ENCODE peak calls at places on chromosome 21, in five cellular contexts. G is CD8-positive, alpha-beta memory T cell; K is cardiac muscle cell; A is Peyer's patch; D is pancreas. T is an unnamed sample.

GRCh38 chr21:43771698-43772367 is 4.3 kb downstream of the CSTB start:
- DNase-seq in G (no peak), K (no peak), A (no peak), D (no peak), T (no peak)

GRCh38 chr21:42850463-42850862 is 28.9 kb downstream of the WDR4 start:
- DNase-seq in G (no peak), K (no peak), A (no peak), D (peak; percentile 64), T (no peak)

GRCh38 chr21:32367158-32367557 is 25.7 kb downstream of the URB1 start:
- DNase-seq in G (no peak), K (no peak), A (no peak), D (no peak), T (no peak)

GRCh38 chr21:42849759-42850412 is 29.5 kb downstream of the WDR4 start:
- DNase-seq in G (no peak), K (no peak), A (no peak), D (peak; percentile 34), T (no peak)

GRCh38 chr21:18499761-18500376 is 96.3 kb upstream of the TMPRSS15 start:
- DNase-seq in G (no peak), K (peak; percentile 71), A (peak; percentile 38), D (no peak), T (peak; percentile 81)

GRCh38 chr21:14573244-14573643 is 27.1 kb upstream of the SAMSN1 start:
- DNase-seq in G (no peak), K (no peak), A (no peak), D (no peak), T (no peak)

GRCh38 chr21:16608209-16608830 is 878.5 kb downstream of the USP25 start:
- DNase-seq in G (no peak), K (no peak), A (no peak), D (no peak), T (no peak)

GRCh38 chr21:28111151-28111619 is 881.5 kb downstream of the LTN1 start:
- DNase-seq in G (no peak), K (peak; percentile 62), A (no peak), D (no peak), T (no peak)

GRCh38 chr21:41878831-41879189 is 334 bp downstream of the PRDM15 start:
- DNase-seq in G (peak; percentile 72), K (peak; percentile 89), A (peak; percentile 70), D (peak; percentile 94), T (peak; percentile 58)

GRCh38 chr21:14271053-14271452 is 55.1 kb downstream of the RBM11 start:
- DNase-seq in G (no peak), K (no peak), A (no peak), D (no peak), T (no peak)

GRCh38 chr21:41620982-41621381 is 113.0 kb upstream of the TMPRSS2 start:
- DNase-seq in G (no peak), K (no peak), A (no peak), D (no peak), T (no peak)

GRCh38 chr21:46323227-46323709 is 402 bp downstream of the C21orf58 start:
- DNase-seq in G (no peak), K (peak; percentile 28), A (no peak), D (no peak), T (no peak)

GRCh38 chr21:36422279-36423098 is 37.3 kb downstream of the CHAF1B start:
- DNase-seq in G (no peak), K (peak; percentile 74), A (no peak), D (peak; percentile 57), T (peak; percentile 81)

GRCh38 chr21:29526545-29526944 is 227.8 kb downstream of the BACH1 start:
- DNase-seq in G (no peak), K (no peak), A (no peak), D (no peak), T (no peak)

GRCh38 chr21:29524055-29524454 is 225.3 kb downstream of the BACH1 start:
- DNase-seq in G (no peak), K (no peak), A (no peak), D (no peak), T (no peak)

GRCh38 chr21:29523646-29524045 is 224.9 kb downstream of the BACH1 start:
- DNase-seq in G (no peak), K (no peak), A (no peak), D (no peak), T (no peak)

GRCh38 chr21:29534448-29534847 is 235.7 kb downstream of the BACH1 start:
- DNase-seq in G (no peak), K (no peak), A (no peak), D (no peak), T (no peak)

GRCh38 chr21:29529139-29529538 is 230.4 kb downstream of the BACH1 start:
- DNase-seq in G (no peak), K (no peak), A (no peak), D (no peak), T (no peak)
- H3K4me3 ChIP-seq in G (no peak overlapping the region), K (no peak overlapping the region), A (no peak overlapping the region), D (no peak overlapping the region), T (no peak overlapping the region)

DNA sequence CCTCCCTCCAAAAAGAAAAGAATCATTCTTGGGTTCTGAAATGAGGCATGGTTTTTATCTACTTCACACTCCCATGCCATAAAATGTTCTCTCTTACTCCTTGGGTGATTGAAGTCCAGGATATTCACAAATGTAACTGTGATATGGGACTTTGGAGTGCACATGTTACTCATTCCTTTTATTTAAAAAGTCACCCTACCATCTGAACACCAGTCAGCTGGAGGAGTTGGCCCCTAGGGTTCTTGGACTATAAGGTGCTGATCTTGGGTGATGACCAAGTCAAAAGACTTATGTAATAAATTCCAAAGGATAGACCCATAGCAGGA is 128.4 kb downstream of the CLIC6 start:
- DNase-seq in G (no peak), K (no peak), A (no peak), D (no peak), T (no peak)
- H3K4me1 ChIP-seq in G (no peaks in the 10 kb centered on the region), K (no peaks in the 10 kb centered on the region), A (no peaks in the 10 kb centered on the region), D (peaks cover 6% of the 10 kb centered on the region), T (no peaks in the 10 kb centered on the region)

GRCh38 chr21:31161157-31161556 is 122.9 kb upstream of the KRTAP19-8 start:
- DNase-seq in G (no peak), K (peak; percentile 33), A (no peak), D (no peak), T (peak; percentile 43)
- H3K4me3 ChIP-seq in G (no peak overlapping the region), K (no peak overlapping the region), A (no peak overlapping the region), D (no peak overlapping the region), T (no peak overlapping the region)

DNA sequence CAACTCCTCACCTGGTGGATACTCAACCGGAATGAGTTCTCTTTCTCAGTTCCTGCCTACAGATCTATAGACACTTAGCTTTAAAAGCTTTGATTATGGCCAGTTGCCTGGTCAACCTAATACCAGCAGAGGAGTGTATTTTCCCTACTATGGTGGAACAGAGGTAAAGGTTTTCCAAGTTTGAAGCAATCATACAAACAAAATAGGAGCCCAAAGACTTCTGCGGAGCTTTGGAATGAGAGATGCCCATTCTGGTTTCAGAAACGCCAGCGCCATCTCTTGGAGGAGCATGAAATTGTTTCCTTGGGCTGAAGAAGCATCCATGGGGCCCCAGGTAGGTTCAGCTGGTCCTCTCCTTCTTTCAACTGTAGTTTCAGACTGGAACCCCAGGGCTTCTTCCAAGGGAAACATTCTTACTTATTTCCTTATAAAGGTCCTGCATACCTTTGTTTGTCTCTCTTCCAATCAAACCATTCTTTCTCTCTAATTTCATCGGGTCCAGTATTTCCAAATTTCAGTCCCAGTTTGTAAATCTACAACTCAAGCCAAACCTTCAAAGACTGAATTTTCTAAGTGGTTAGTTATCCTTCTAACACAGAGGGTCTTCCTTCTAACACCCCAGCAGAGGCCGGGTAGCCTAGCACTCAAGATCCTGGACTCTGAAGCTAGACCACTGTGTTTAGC is 95.9 kb downstream of the KCNJ15 start:
- DNase-seq in G (no peak), K (peak; percentile 68), A (no peak), D (no peak), T (no peak)
- H3K4me1 ChIP-seq in G (no peaks in the 10 kb centered on the region), K (no peaks in the 10 kb centered on the region), A (no peaks in the 10 kb centered on the region), D (no peaks in the 10 kb centered on the region), T (no peaks in the 10 kb centered on the region)

GRCh38 chr21:21101911-21102310 is 103.7 kb downstream of the NCAM2 start:
- DNase-seq in G (no peak), K (peak; percentile 61), A (no peak), D (no peak), T (peak; percentile 7)
- H3K4me3 ChIP-seq in G (no peak overlapping the region), K (no peak overlapping the region), A (no peak overlapping the region), D (no peak overlapping the region), T (no peak overlapping the region)

GRCh38 chr21:29322570-29322957 is 23.8 kb downstream of the BACH1 start:
- DNase-seq in G (no peak), K (no peak), A (no peak), D (no peak), T (no peak)

GRCh38 chr21:29320021-29320420 is 21.3 kb downstream of the BACH1 start:
- DNase-seq in G (no peak), K (no peak), A (no peak), D (no peak), T (no peak)

GRCh38 chr21:29321217-29321616 is 22.5 kb downstream of the BACH1 start:
- DNase-seq in G (no peak), K (no peak), A (no peak), D (no peak), T (no peak)

GRCh38 chr21:29323189-29323588 is 24.5 kb downstream of the BACH1 start:
- DNase-seq in G (no peak), K (no peak), A (no peak), D (no peak), T (no peak)

DNA sequence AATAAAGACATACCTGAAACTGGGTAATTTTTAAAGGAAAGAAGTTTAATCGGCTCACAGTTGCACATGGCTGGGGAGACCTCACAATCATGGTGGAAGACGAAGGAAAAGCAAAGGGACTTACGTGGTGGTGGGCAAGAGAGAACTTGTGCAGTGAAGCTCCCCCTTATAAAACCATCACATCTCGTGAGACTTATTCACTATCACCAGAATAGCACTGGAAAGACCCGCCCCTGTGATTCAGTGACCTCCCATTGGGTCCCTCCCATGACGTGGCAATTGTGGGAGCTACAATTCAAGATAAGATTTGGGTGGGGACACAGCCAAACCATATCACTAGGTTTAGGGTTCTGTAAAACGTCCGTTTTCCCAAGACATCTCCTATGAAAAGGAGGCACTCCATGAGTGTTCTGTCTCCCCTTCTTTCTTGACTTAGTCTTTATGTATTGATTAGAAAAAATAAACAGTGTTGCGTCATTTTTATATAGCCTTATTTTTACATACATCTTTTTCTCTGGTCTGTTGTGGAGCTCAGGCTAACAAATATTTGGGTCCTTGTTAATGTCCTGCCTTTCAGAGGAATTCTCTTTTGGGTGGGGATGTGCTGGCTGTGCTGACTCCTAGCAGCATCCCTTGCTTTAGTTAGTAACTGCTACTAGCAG is 23.3 kb downstream of the BACH1 start:
- DNase-seq in G (no peak), K (no peak), A (no peak), D (no peak), T (no peak)
- H3K4me1 ChIP-seq in G (no peaks in the 10 kb centered on the region), K (no peaks in the 10 kb centered on the region), A (no peaks in the 10 kb centered on the region), D (peaks cover 8% of the 10 kb centered on the region), T (no peaks in the 10 kb centered on the region)

T was measured in HAP-1.